ENCODE peak calls at places on chromosomes 6 and 20, in six cellular contexts. V, I, Y, X, K and T are unnamed samples.

GRCh38 chr20:22574545-22575086 is 9.8 kb downstream of the FOXA2 start:
- DNase-seq in I (no peak), K (no peak), Y (no peak), X (no peak), V (no peak), T (no peak)

GRCh38 chr20:48839083-48839482 is 11.3 kb upstream of the PREX1 start:
- DNase-seq in K (no peak), V (no peak), Y (no peak), X (no peak), I (no peak), T (no peak)

GRCh38 chr6:5499644-5500306 is 238.5 kb downstream of the FARS2 start:
- DNase-seq in V (no peak), K (no peak), Y (no peak), I (no peak), X (no peak), T (no peak)

GRCh38 chr20:4161447-4162251 is 146.3 kb upstream of the RNF24 start:
- DNase-seq in I (no peak), X (peak; percentile 19), K (no peak), Y (peak; percentile 25), V (no peak), T (no peak)

GRCh38 chr6:46378161-46378881 is 112.9 kb downstream of the RCAN2 start:
- DNase-seq in Y (no peak), I (no peak), X (no peak), V (no peak), K (no peak), T (no peak)

GRCh38 chr6:44668391-44668930 is 281.0 kb downstream of the CDC5L start:
- DNase-seq in X (no peak), Y (no peak), I (no peak), V (no peak), K (no peak), T (no peak)

GRCh38 chr6:2085657-2086056 is 159.7 kb downstream of the GMDS start:
- DNase-seq in V (no peak), Y (no peak), I (no peak), K (no peak), X (no peak), T (no peak)

GRCh38 chr20:63855363-63856110 is 5.8 kb upstream of the ABHD16B start:
- DNase-seq in V (no peak), Y (no peak), I (no peak), X (no peak), K (peak; percentile 61), T (no peak)

GRCh38 chr20:48665785-48666184 is 162.0 kb downstream of the PREX1 start:
- DNase-seq in Y (no peak), I (no peak), V (no peak), K (no peak), X (no peak), T (no peak)

GRCh38 chr6:126127662-126128061 is 141.3 kb downstream of the TRMT11 start:
- DNase-seq in V (no peak), Y (no peak), X (no peak), K (no peak), I (no peak), T (no peak)

GRCh38 chr20:48875914-48876240 is 45.6 kb upstream of the ARFGEF2 start:
- DNase-seq in X (no peak), K (no peak), I (peak; percentile 33), V (no peak), Y (no peak), T (no peak)

DNA sequence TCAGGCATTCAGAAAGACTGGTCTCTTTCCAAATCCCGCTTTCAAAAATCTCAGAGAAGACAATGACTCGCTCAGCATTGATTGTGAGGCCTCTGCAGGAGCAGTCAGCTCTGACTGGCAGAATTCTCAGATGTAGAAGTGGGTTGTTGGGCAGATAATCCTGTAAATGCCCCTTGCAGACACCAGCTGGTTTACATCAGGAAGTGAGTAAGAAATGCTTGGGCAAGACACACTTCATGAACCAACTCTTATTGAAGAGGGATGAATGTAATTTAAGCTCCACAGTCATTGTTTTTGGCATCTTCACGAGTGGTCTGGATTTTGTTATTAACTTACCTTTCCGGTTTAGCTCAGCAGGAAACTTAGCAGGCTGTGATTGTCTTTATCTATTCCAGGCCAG is 166.6 kb downstream of the PLCB4 start:
- DNase-seq in Y (no peak), I (no peak), V (no peak), X (no peak), K (no peak), T (no peak)
- TF ChIP-seq SIN3A in Y (no peak), I (no peak), V (no peak), X (no peak), K (no peak), T (no peak)

GRCh38 chr6:16914184-16914583 is 152.9 kb upstream of the ATXN1 start:
- DNase-seq in I (no peak), K (no peak), Y (no peak), X (no peak), V (no peak), T (no peak)

GRCh38 chr6:16904957-16905356 is 143.7 kb upstream of the ATXN1 start:
- DNase-seq in Y (no peak), V (no peak), K (no peak), I (no peak), X (no peak), T (no peak)

GRCh38 chr6:16911088-16911487 is 149.8 kb upstream of the ATXN1 start:
- DNase-seq in I (no peak), K (no peak), X (no peak), V (no peak), Y (peak; percentile 21), T (no peak)

GRCh38 chr6:16912756-16913155 is 151.5 kb upstream of the ATXN1 start:
- DNase-seq in Y (no peak), X (no peak), K (no peak), V (no peak), I (no peak), T (no peak)

GRCh38 chr6:16909599-16910360 is 148.5 kb upstream of the ATXN1 start:
- DNase-seq in K (no peak), X (no peak), Y (no peak), I (no peak), V (no peak), T (no peak)
- TF ChIP-seq REST in K (no peak), X (no peak), Y (no peak), I (no peak), V (no peak), T (no peak)

GRCh38 chr6:116966675-116967576 is 89.9 kb downstream of the RFX6 start:
- DNase-seq in K (no peak), I (no peak), V (no peak), Y (no peak), X (no peak), T (no peak)

GRCh38 chr6:116973992-116974391 is 97.0 kb downstream of the RFX6 start:
- DNase-seq in Y (no peak), X (no peak), V (no peak), K (no peak), I (no peak), T (no peak)

GRCh38 chr6:116974526-116974925 is 97.5 kb downstream of the RFX6 start:
- DNase-seq in Y (no peak), X (no peak), I (no peak), V (no peak), K (no peak), T (no peak)

GRCh38 chr6:116971959-116972358 is 94.9 kb downstream of the RFX6 start:
- DNase-seq in V (peak; percentile 54), I (peak; percentile 12), K (peak; percentile 15), X (no peak), Y (peak; percentile 68), T (peak; percentile 30)

GRCh38 chr6:116969211-116969863 is 92.3 kb downstream of the RFX6 start:
- DNase-seq in Y (peak; percentile 64), K (peak; percentile 37), I (peak; percentile 19), V (peak; percentile 57), X (no peak), T (peak; percentile 45)
- TF ChIP-seq SIN3A in Y (no peak), K (no peak), I (no peak), V (no peak), X (no peak), T (no peak)

GRCh38 chr6:127566671-127567070 is 10.3 kb upstream of the C6orf58 start:
- DNase-seq in Y (no peak), X (no peak), I (no peak), K (no peak), V (no peak), T (no peak)

GRCh38 chr6:127566119-127566518 is 10.9 kb upstream of the C6orf58 start:
- DNase-seq in I (no peak), Y (no peak), X (no peak), K (no peak), V (no peak), T (no peak)

GRCh38 chr6:127567476-127567875 is 9.5 kb upstream of the C6orf58 start:
- DNase-seq in V (no peak), Y (no peak), K (no peak), I (no peak), X (no peak), T (no peak)

DNA sequence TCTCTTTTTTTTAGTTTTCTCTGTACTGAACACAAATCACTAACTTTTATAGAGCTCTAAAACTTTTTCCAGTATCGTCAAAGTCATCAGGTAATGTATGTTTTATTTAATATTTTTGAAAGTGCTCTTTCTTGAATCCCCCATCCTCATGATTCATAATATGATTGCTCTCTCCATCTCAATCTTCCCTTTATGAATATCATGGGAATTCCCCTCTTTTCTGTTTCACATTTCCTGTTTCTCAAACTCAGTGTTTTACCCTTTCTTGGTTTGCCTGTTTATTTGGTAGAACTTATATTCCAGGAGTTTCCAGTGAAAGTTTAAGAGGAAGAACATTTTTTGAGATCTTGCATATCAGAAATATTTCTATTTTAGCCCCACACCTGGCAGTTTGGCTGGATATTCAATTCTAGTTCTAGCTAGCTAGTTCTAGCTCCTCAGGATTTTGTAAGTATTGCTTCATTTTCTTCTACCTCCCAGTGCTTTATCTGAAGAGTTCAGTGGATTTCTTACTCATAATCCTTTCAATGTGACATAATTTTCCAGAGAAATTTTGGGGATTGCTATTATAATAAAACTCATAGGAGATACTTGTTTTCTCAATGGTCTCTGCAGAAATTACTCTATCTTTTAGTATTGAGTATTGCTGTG is 6.1 kb upstream of the C6orf58 start:
- DNase-seq in I (no peak), X (no peak), K (no peak), Y (no peak), V (no peak), T (no peak)
- TF ChIP-seq REST in I (no peak), X (no peak), K (no peak), Y (no peak), V (no peak), T (no peak)

GRCh38 chr6:132715204-132715603 is 1.3 kb upstream of the VNN1 start:
- DNase-seq in I (no peak), K (peak; percentile 17), V (peak; percentile 49), Y (peak; percentile 65), X (no peak), T (peak; percentile 35)
- TF ChIP-seq SIN3A in I (no peak), K (no peak), V (no peak), Y (no peak), X (no peak), T (no peak)

GRCh38 chr20:40939667-40940066 is 89.0 kb upstream of the TOP1 start:
- DNase-seq in K (no peak), X (no peak), V (no peak), Y (no peak), I (no peak), T (no peak)

GRCh38 chr20:40942775-40943174 is 85.8 kb upstream of the TOP1 start:
- DNase-seq in V (no peak), I (no peak), X (no peak), Y (no peak), K (no peak), T (no peak)

GRCh38 chr20:40941023-40941655 is 87.5 kb upstream of the TOP1 start:
- DNase-seq in K (no peak), I (no peak), Y (no peak), X (peak; percentile 31), V (no peak), T (no peak)

GRCh38 chr20:40943591-40943990 is 85.0 kb upstream of the TOP1 start:
- DNase-seq in Y (no peak), I (no peak), X (no peak), K (no peak), V (no peak), T (no peak)

GRCh38 chr20:40942015-40942414 is 86.6 kb upstream of the TOP1 start:
- DNase-seq in Y (no peak), I (no peak), V (no peak), K (no peak), X (no peak), T (no peak)
- TF ChIP-seq REST in Y (no peak), I (no peak), V (no peak), K (no peak), X (no peak), T (no peak)